ENCODE peak calls at places on chromosomes 4 and X, in seven cellular contexts. One of them, this sample, is unnamed.

GRCh38 chr4:102529977-102530376 is 28.8 kb downstream of the NFKB1 start:
- DNase-seq in astrocyte of the hippocampus: no peak
- DNase-seq in EH: no peak
- DNase-seq in Ammon's horn: no peak
- DNase-seq in germinal center: no peak
- DNase-seq in WTC11: no peak
- DNase-seq in GM23248: no peak
- DNase-seq in this sample: no peak

GRCh38 chrX:41481264-41482109 is 34.3 kb downstream of the NYX start:
- DNase-seq in astrocyte of the hippocampus: no peak
- DNase-seq in EH: no peak
- DNase-seq in Ammon's horn: no peak
- DNase-seq in germinal center: peak; percentile 14
- DNase-seq in WTC11: peak; percentile 31
- DNase-seq in GM23248: peak; percentile 27
- DNase-seq in this sample: no peak

GRCh38 chr4:52358855-52359254 is 300.2 kb downstream of the USP46 start:
- DNase-seq in astrocyte of the hippocampus: no peak
- DNase-seq in EH: no peak
- DNase-seq in Ammon's horn: no peak
- DNase-seq in germinal center: no peak
- DNase-seq in WTC11: no peak
- DNase-seq in GM23248: no peak
- DNase-seq in this sample: no peak

GRCh38 chrX:69277961-69278795 is 112.9 kb upstream of the PJA1 start:
- DNase-seq in astrocyte of the hippocampus: no peak
- DNase-seq in EH: no peak
- DNase-seq in Ammon's horn: no peak
- DNase-seq in germinal center: no peak
- DNase-seq in WTC11: peak; percentile 44
- DNase-seq in GM23248: no peak
- DNase-seq in this sample: no peak

GRCh38 chr4:87002682-87003043 is 67.9 kb downstream of the AFF1 start:
- DNase-seq in astrocyte of the hippocampus: no peak
- DNase-seq in EH: no peak
- DNase-seq in Ammon's horn: no peak
- DNase-seq in germinal center: no peak
- DNase-seq in WTC11: no peak
- DNase-seq in GM23248: no peak
- DNase-seq in this sample: no peak

GRCh38 chr4:106186201-106186600 is 129.8 kb downstream of the TBCK start:
- DNase-seq in astrocyte of the hippocampus: no peak
- DNase-seq in EH: peak; percentile 36
- DNase-seq in Ammon's horn: no peak
- DNase-seq in germinal center: no peak
- DNase-seq in WTC11: no peak
- DNase-seq in GM23248: no peak
- DNase-seq in this sample: no peak

GRCh38 chr4:39469429-39470077 is 10.7 kb downstream of the LIAS start:
- DNase-seq in astrocyte of the hippocampus: peak; percentile 90
- DNase-seq in EH: peak; percentile 88
- DNase-seq in Ammon's horn: peak; percentile 79
- DNase-seq in germinal center: peak; percentile 62
- DNase-seq in WTC11: peak; percentile 36
- DNase-seq in GM23248: peak; percentile 92
- DNase-seq in this sample: peak; percentile 73

GRCh38 chrX:129783176-129783776 is 3.5 kb downstream of the SASH3 start:
- DNase-seq in astrocyte of the hippocampus: no peak
- DNase-seq in EH: no peak
- DNase-seq in Ammon's horn: no peak
- DNase-seq in germinal center: no peak
- DNase-seq in WTC11: no peak
- DNase-seq in GM23248: no peak
- DNase-seq in this sample: no peak